ENCODE peak calls at places on chromosomes 1 and 21, in seven cellular contexts. Z is GM12891, J is SK-N-SH, T is GM12878, Y is HepG2, V is K562, Q is H1. C is an unnamed sample.

GRCh38 chr1:38208720-38209632 is 162.4 kb upstream of the POU3F1 start:
- DNase-seq in T (peak; percentile 34), J (no peak), Q (no peak), V (no peak), Y (no peak), Z (peak; percentile 39), C (no peak)

GRCh38 chr1:27623327-27624212 is 11.4 kb downstream of the FGR start:
- DNase-seq in Q (no peak), V (no peak), T (no peak), Z (no peak), Y (no peak), J (no peak), C (no peak)

GRCh38 chr1:167720965-167721616 is 691 bp upstream of the MPZL1 start:
- DNase-seq in J (peak; percentile 42), T (no peak), Z (no peak), V (no peak), Q (no peak), Y (peak; percentile 49), C (no peak)

GRCh38 chr1:52579415-52579814 is 22.8 kb upstream of the GPX7 start:
- DNase-seq in J (no peak), T (no peak), Q (no peak), Z (no peak), V (no peak), Y (peak; percentile 18), C (no peak)

GRCh38 chr21:26719750-26720149 is 125.5 kb downstream of the ADAMTS1 start:
- DNase-seq in Q (no peak), Y (no peak), Z (no peak), T (no peak), J (no peak), V (no peak), C (no peak)

GRCh38 chr1:180675586-180675985 is 43.8 kb downstream of the XPR1 start:
- DNase-seq in J (no peak), V (no peak), Y (peak; percentile 25), Q (no peak), Z (no peak), T (no peak), C (no peak)

GRCh38 chr1:89908294-89908992 is 86.5 kb upstream of the ZNF326 start:
- DNase-seq in T (no peak), Z (no peak), V (no peak), J (no peak), Y (no peak), Q (no peak), C (no peak)

GRCh38 chr1:47758341-47759237 is 238.6 kb downstream of the TRABD2B start:
- DNase-seq in Y (no peak), Q (no peak), T (no peak), V (no peak), Z (no peak), J (no peak), C (no peak)

GRCh38 chr1:93659805-93660479 is 21.7 kb downstream of the BCAR3 start:
- DNase-seq in V (peak; percentile 55), Y (peak; percentile 73), T (no peak), J (peak; percentile 75), Z (no peak), Q (no peak), C (no peak)

GRCh38 chr1:23643668-23644554 is 47.7 kb upstream of the RPL11 start:
- DNase-seq in Y (no peak), V (no peak), Q (no peak), T (no peak), Z (no peak), J (no peak), C (no peak)

DNA sequence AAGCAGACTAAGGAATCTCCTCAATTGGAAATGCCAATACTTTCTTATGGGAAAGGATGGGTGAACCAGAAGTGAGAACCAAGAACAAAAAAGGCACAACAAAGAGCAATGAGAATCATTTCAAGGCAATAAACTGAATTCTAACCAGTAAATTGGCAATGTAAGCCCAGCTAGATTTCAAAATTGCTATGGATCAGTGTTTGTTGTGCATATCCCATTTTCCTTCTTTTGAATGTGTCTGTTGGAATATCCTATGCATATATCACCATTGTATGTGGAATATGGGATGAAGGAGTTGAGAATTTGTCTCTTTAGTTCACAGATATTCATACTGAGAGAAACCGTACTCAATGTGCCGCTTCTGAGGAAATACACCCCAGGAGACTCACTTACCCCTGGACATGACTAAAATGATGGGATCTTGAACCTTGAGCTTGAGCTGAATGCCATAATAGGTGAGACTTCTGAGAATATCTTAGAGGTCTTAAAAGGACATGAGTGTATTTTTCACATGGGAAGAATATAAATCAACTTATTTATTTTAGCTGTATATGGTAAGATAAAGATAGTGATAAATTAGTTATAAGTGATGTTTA is 216.0 kb downstream of the BACH1 start:
- DNase-seq in T (no peak), Z (no peak), V (no peak), J (no peak), Q (no peak), Y (no peak), C (no peak)
- TF ChIP-seq TAF1 in T (no peak), Z (no peak), V (no peak), J (no peak), Q (no peak), Y (no peak), C (no peak)

GRCh38 chr1:12554521-12555305 is 63.3 kb downstream of the DHRS3 start:
- DNase-seq in V (no peak), Z (no peak), Y (no peak), T (no peak), J (no peak), Q (no peak), C (no peak)
- TF ChIP-seq TAF1 in V (no peak), Z (no peak), Y (no peak), T (no peak), J (no peak), Q (no peak), C (no peak)

DNA sequence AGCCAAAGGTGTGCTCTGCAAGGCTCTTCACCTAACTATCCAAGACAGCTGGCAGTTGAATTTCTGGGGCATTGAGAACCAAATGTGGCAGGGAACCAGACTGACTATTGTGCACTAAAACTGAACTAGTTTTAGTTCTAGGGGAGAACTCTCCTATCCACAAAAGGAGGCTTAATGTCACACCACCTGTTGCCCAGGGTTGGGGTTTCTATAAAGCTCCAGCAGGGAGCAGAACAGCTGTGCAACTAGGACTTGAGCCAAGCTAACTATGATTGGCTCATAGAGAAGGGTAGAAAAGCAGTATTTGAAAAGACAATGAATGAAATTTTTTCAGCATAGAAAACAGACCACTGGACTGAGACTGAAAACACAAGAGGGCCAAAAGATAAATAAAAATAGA is 53.4 kb upstream of the FGGY start:
- DNase-seq in Y (no peak), T (no peak), V (no peak), Z (no peak), J (no peak), Q (no peak), C (no peak)
- TF ChIP-seq TAF1 in Y (no peak), T (no peak), V (no peak), Z (no peak), J (no peak), Q (no peak), C (no peak)

GRCh38 chr1:7962636-7963377 is 1.3 kb downstream of the PARK7 start:
- DNase-seq in Q (no peak), Z (no peak), V (no peak), Y (no peak), J (no peak), T (no peak), C (no peak)

GRCh38 chr1:7962011-7962335 is 462 bp downstream of the PARK7 start:
- DNase-seq in V (no peak), Z (no peak), J (peak; percentile 33), Q (no peak), T (no peak), Y (no peak), C (no peak)

GRCh38 chr1:7961199-7962010 is at the start of gene PARK7:
- DNase-seq in Z (peak; percentile 94), Y (peak; percentile 96), J (peak; percentile 99), Q (peak; percentile 96), V (peak; percentile 99), T (peak; percentile 97), C (peak; percentile 88)

GRCh38 chr1:7960867-7961198 is 678 bp upstream of the PARK7 start:
- DNase-seq in J (no peak), Y (no peak), Q (no peak), T (no peak), V (no peak), Z (no peak), C (no peak)

DNA sequence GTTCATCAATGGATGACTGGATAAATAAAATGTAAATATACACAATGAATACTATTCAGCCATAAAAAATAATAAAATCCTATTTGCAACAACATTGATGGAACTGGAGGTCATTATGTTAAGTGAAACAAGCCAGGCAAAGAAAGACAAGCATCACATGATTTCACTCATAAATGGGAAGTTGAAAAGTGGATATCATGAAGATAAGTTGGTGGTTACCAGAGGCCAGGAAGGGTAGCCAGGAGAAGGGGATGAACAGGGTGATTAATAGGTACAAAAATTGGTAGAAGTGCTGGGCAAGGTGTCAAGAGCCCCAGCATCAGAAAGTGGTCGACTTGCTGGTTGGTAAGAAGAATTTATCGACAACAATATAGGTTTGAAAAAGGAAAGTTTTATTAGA is 1.3 kb upstream of the PARK7 start:
- DNase-seq in Y (no peak), V (no peak), Z (no peak), T (no peak), Q (no peak), J (no peak), C (no peak)
- TF ChIP-seq TAF1 in Y (no peak), V (no peak), Z (no peak), T (no peak), Q (no peak), J (no peak), C (no peak)

GRCh38 chr1:12573015-12573825 is 44.8 kb downstream of the DHRS3 start:
- DNase-seq in T (no peak), J (no peak), V (no peak), Z (no peak), Q (no peak), Y (no peak), C (no peak)
- TF ChIP-seq TAF1 in T (no peak), J (no peak), V (no peak), Z (no peak), Q (no peak), Y (no peak), C (no peak)